ENCODE peak calls at places on chromosomes 2 and 18, in seven cellular contexts. B is IMR-90, F is H9, W is neuronal stem cell, Q is H1, N is mesenchymal stem cell, X is trophoblast cell. C is an unnamed sample.

GRCh38 chr2:20986540-20986939 is 57.3 kb downstream of the APOB start:
- DNase-seq in B (no peak), F (no peak), W (no peak), Q (no peak), N (no peak), X (no peak), C (no peak)

GRCh38 chr2:70979626-70980025 is 1.2 kb downstream of the ANKRD53 start:
- DNase-seq in B (no peak), F (peak), W (no peak), Q (no peak), N (no peak), X (no peak), C (no peak)

GRCh38 chr2:11213090-11213638 is 57.9 kb downstream of the SLC66A3 start:
- DNase-seq in B (peak), F (no peak), W (no peak), Q (no peak), N (no peak), X (peak), C (peak)

GRCh38 chr2:112095654-112096053 is 40.6 kb downstream of the TMEM87B start:
- DNase-seq in B (no peak), F (no peak), W (no peak), Q (no peak), N (peak), X (no peak), C (no peak)

GRCh38 chr2:102103992-102104871 is 38.3 kb upstream of the IL1R1 start:
- DNase-seq in B (peak), F (no peak), W (no peak), Q (no peak), N (peak), X (no peak), C (no peak)

GRCh38 chr2:9463698-9464034 is 10.7 kb upstream of the IAH1 start:
- DNase-seq in B (peak), F (no peak), W (no peak), Q (no peak), N (peak), X (no peak), C (no peak)

GRCh38 chr2:36965196-36965595 is 1.1 kb downstream of the STRN start:
- DNase-seq in B (peak), F (no peak), W (no peak), Q (no peak), N (peak), X (no peak), C (peak)

GRCh38 chr2:10256525-10257031 is 46.1 kb upstream of the HPCAL1 start:
- DNase-seq in B (no peak), F (no peak), W (no peak), Q (no peak), N (no peak), X (no peak), C (no peak)

GRCh38 chr2:88874063-88874657 is 182.7 kb downstream of the RPIA start:
- DNase-seq in B (peak), F (no peak), W (peak), Q (no peak), N (peak), X (peak), C (peak)

GRCh38 chr2:64426191-64426952 is 27.6 kb upstream of the LGALSL start:
- DNase-seq in B (peak), F (no peak), W (no peak), Q (no peak), N (peak), X (peak), C (no peak)

GRCh38 chr2:229492034-229492433 is 220.9 kb upstream of the PID1 start:
- DNase-seq in B (no peak), F (no peak), W (no peak), Q (no peak), N (no peak), X (peak), C (no peak)

GRCh38 chr2:218284106-218284811 is 8.0 kb downstream of the TMBIM1 start:
- DNase-seq in B (peak), F (no peak), W (no peak), Q (no peak), N (peak), X (peak), C (no peak)

GRCh38 chr2:134436706-134437105 is 182.8 kb downstream of the MGAT5 start:
- DNase-seq in B (peak), F (no peak), W (no peak), Q (no peak), N (no peak), X (no peak), C (no peak)

GRCh38 chr2:119760237-119760807 is 600 bp downstream of the PTPN4 start:
- DNase-seq in B (no peak), F (peak), W (no peak), Q (peak), N (no peak), X (peak), C (peak)

GRCh38 chr18:811192-812122 is 585 bp downstream of the YES1 start:
- DNase-seq in B (peak), F (peak), W (peak), Q (peak), N (peak), X (no peak), C (peak)

GRCh38 chr2:9336209-9336533 is 87.2 kb downstream of the ITGB1BP1 start:
- DNase-seq in B (peak), F (no peak), W (no peak), Q (no peak), N (peak), X (no peak), C (no peak)

GRCh38 chr2:177585234-177585863 is 192.8 kb downstream of the AGPS start:
- DNase-seq in B (no peak), F (no peak), W (no peak), Q (no peak), N (no peak), X (no peak), C (no peak)

GRCh38 chr2:233915133-233915532 is 2.0 kb upstream of the TRPM8 start:
- DNase-seq in B (peak), F (no peak), W (no peak), Q (no peak), N (no peak), X (no peak), C (peak)

GRCh38 chr18:48861181-48861715 is 89.5 kb downstream of the SMAD7 start:
- DNase-seq in B (no peak), F (peak), W (no peak), Q (no peak), N (no peak), X (peak), C (no peak)

GRCh38 chr18:35241523-35241804 is 630 bp downstream of the ZNF397 start:
- DNase-seq in B (no peak), F (no peak), W (no peak), Q (no peak), N (no peak), X (no peak), C (no peak)

GRCh38 chr18:35242426-35242825 is 1.6 kb downstream of the ZNF397 start:
- DNase-seq in B (no peak), F (no peak), W (no peak), Q (no peak), N (no peak), X (peak), C (no peak)

GRCh38 chr18:35239314-35239713 is 1.5 kb upstream of the ZNF397 start:
- DNase-seq in B (no peak), F (no peak), W (no peak), Q (no peak), N (peak), X (no peak), C (no peak)

GRCh38 chr18:35244671-35245070 is 3.8 kb downstream of the ZNF397 start:
- DNase-seq in B (no peak), F (no peak), W (no peak), Q (no peak), N (no peak), X (no peak), C (peak)

GRCh38 chr18:35240664-35241522 is at the start of gene ZNF397:
- DNase-seq in B (peak), F (peak), W (peak), Q (peak), N (peak), X (peak), C (peak)
- H3K27ac ChIP-seq in B (peak), F (peak), W (peak), Q (peak), N (peak), X (peak), C (peak)

GRCh38 chr2:106609780-106610179 is 122.6 kb downstream of the CD8B2 start:
- DNase-seq in B (no peak), F (no peak), W (no peak), Q (no peak), N (no peak), X (no peak), C (no peak)
- H3K23ac ChIP-seq in B (no peak), F (no peak), W (no peak), Q (no peak), N (no peak), X (no peak), C (no peak)

DNA sequence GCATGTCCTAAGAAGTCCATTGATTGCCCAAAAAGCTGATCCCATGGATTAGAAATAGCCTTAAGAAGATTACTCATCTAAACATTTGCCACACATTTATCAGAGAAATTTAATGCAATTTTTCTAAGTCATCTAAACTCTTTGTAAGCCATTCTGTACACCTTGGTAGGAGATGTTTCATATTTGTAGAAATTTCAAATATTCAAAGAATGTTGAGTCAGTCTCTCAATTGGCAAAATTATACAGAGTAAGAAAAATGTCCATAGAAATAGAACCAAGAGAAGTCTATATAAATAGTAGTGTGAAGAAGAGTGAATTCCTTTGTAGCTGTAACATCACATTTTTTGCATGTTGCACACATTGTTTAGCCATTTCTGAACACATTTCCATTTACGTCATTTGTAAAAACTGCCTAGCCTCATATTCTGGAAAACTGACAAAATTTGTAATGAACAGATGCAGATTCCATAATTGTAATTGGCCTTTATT is 128.6 kb downstream of the MSTN start:
- DNase-seq in B (peak), F (no peak), W (no peak), Q (no peak), N (peak), X (peak), C (no peak)
- H3K27ac ChIP-seq in B (no peak), F (no peak), W (no peak), Q (no peak), N (peak), X (no peak), C (no peak)

DNA sequence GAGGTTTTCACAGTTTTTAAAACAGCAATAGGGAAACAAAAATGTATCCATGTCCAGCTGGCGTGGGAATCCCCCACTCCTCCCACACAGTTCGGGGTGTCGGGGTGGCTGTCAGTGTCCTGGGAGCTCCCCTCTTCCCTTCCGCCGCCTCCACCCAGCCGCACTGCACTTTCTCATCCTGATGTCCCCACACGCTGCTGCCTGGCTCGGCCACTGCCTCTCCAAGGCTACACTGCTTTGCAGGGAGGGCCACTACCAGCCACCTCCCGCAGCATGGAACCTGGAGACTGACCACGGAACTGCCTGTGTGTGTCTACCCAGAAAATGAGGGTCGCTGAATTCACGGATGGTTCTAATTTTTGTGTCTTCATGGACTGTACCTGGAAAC is 138.7 kb upstream of the CTDP1 start:
- DNase-seq in B (no peak), F (peak), W (no peak), Q (no peak), N (no peak), X (no peak), C (no peak)
- H3K23ac ChIP-seq in B (no peak), F (no peak), W (no peak), Q (no peak), N (no peak), X (no peak), C (no peak)

DNA sequence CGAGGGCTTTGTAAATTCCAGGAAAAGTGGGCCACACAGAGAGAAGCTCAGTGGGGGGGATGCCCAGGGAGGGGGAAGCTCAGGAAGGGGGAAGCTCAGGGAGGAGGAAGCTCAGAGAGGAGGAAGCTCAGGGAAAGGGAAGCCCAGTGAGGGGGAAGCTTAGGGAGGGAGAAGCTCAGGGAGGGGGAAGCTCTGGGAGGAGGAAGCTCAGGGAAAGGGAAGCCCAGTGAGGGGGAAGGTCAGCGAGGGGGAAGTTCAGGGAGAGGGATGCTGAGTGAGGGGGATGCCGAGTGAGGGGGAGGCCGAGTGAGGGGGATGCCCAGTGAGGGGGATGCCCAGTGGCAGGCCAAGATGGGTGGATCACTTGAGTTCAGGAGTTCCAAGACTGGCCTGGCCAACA is 821 bp upstream of the CHRNG start:
- DNase-seq in B (no peak), F (no peak), W (no peak), Q (peak), N (no peak), X (no peak), C (peak)
- H3K27ac ChIP-seq in B (no peak), F (no peak), W (no peak), Q (no peak), N (no peak), X (no peak), C (no peak)